ENCODE peak calls at places on chromosome 20, in seven cellular contexts. J is endothelial cell; V is activated CD8-positive, alpha-beta T cell treated with anti-CD3 and anti-CD28 coated beads for 36 hours; H is colonic mucosa; A is RPMI8226; Z is esophagus squamous epithelium; W is activated naive CD8-positive, alpha-beta T cell treated with anti-CD3 and anti-CD28 coated beads for 36 hours. X is an unnamed sample.
A peak's percentile ranks its signal among the peaks of the same experiment; 100 is the strongest.

GRCh38 chr20:64279826-64280459 is 24.4 kb downstream of the PCMTD2 start:
- DNase-seq in J (no peak), V (peak; percentile 25), H (no peak), A (no peak), Z (no peak), W (no peak), X (no peak)

GRCh38 chr20:51586005-51586440 is 43.5 kb upstream of the NFATC2 start:
- DNase-seq in J (no peak), V (no peak), H (no peak), A (no peak), Z (no peak), W (no peak), X (no peak)

GRCh38 chr20:10309326-10309725 is 90.7 kb downstream of the SNAP25 start:
- DNase-seq in J (no peak), V (no peak), H (no peak), A (no peak), Z (no peak), W (no peak), X (no peak)

GRCh38 chr20:36262440-36262839 is 26.2 kb downstream of the AAR2 start:
- DNase-seq in J (no peak), V (no peak), H (no peak), A (no peak), Z (no peak), W (no peak), X (no peak)

GRCh38 chr20:31862506-31862905 is 7.8 kb downstream of the DUSP15 start:
- DNase-seq in J (no peak), V (no peak), H (no peak), A (no peak), Z (no peak), W (no peak), X (no peak)

GRCh38 chr20:41654884-41655283 is 36.7 kb upstream of the CHD6 start:
- DNase-seq in J (peak; percentile 43), V (no peak), H (no peak), A (no peak), Z (no peak), W (no peak), X (no peak)

GRCh38 chr20:45111799-45112471 is 3.0 kb downstream of the WFDC5 start:
- DNase-seq in J (no peak), V (peak; percentile 53), H (no peak), A (peak; percentile 26), Z (no peak), W (no peak), X (peak; percentile 41)

GRCh38 chr20:11777387-11777786 is 140.3 kb upstream of the BTBD3 start:
- DNase-seq in J (no peak), V (no peak), H (no peak), A (no peak), Z (no peak), W (no peak), X (no peak)

GRCh38 chr20:6120491-6120988 is 2.3 kb downstream of the FERMT1 start:
- DNase-seq in J (no peak), V (no peak), H (no peak), A (no peak), Z (no peak), W (no peak), X (no peak)

GRCh38 chr20:47487175-47487917 is 14.3 kb upstream of the NCOA3 start:
- DNase-seq in J (no peak), V (peak; percentile 84), H (no peak), A (peak; percentile 90), Z (no peak), W (peak; percentile 70), X (peak; percentile 76)

GRCh38 chr20:32316667-32317066 is 39.2 kb downstream of the KIF3B start:
- DNase-seq in J (no peak), V (no peak), H (no peak), A (no peak), Z (no peak), W (no peak), X (no peak)

GRCh38 chr20:53580376-53581111 is 13.1 kb downstream of the ZNF217 start:
- DNase-seq in J (no peak), V (no peak), H (no peak), A (no peak), Z (no peak), W (no peak), X (no peak)

GRCh38 chr20:18388860-18389259 is 78.0 kb downstream of the DZANK1 start:
- DNase-seq in J (no peak), V (no peak), H (no peak), A (no peak), Z (no peak), W (no peak), X (no peak)

GRCh38 chr20:35369804-35370203 is 42.0 kb downstream of the UQCC1 start:
- DNase-seq in J (no peak), V (no peak), H (no peak), A (no peak), Z (no peak), W (no peak), X (no peak)

GRCh38 chr20:49595811-49596545 is 28.0 kb upstream of the PTGIS start:
- DNase-seq in J (no peak), V (peak; percentile 96), H (no peak), A (no peak), Z (no peak), W (peak; percentile 86), X (no peak)

GRCh38 chr20:46346770-46347169 is 38.5 kb upstream of the CDH22 start:
- DNase-seq in J (no peak), V (no peak), H (no peak), A (no peak), Z (no peak), W (no peak), X (no peak)

GRCh38 chr20:20261159-20261558 is 106.7 kb upstream of the INSM1 start:
- DNase-seq in J (no peak), V (no peak), H (no peak), A (no peak), Z (no peak), W (no peak), X (peak; percentile 20)

GRCh38 chr20:39117486-39117885 is 155.3 kb downstream of the DHX35 start:
- DNase-seq in J (no peak), V (no peak), H (no peak), A (peak; percentile 57), Z (no peak), W (no peak), X (no peak)

GRCh38 chr20:62684986-62685385 is 23.6 kb upstream of the NTSR1 start:
- DNase-seq in J (no peak), V (no peak), H (no peak), A (no peak), Z (no peak), W (no peak), X (no peak)

GRCh38 chr20:63572788-63573738 is 976 bp downstream of the HELZ2 start:
- DNase-seq in J (peak; percentile 52), V (no peak), H (no peak), A (no peak), Z (no peak), W (no peak), X (no peak)

GRCh38 chr20:39993737-39994136 is 695.3 kb downstream of the MAFB start:
- DNase-seq in J (no peak), V (no peak), H (no peak), A (no peak), Z (no peak), W (no peak), X (no peak)

GRCh38 chr20:53033176-53033575 is 61.0 kb downstream of the TSHZ2 start:
- DNase-seq in J (no peak), V (no peak), H (no peak), A (no peak), Z (no peak), W (no peak), X (no peak)

GRCh38 chr20:53224851-53225250 is 252.7 kb downstream of the TSHZ2 start:
- DNase-seq in J (no peak), V (no peak), H (no peak), A (peak; percentile 17), Z (no peak), W (no peak), X (no peak)

GRCh38 chr20:56875052-56875663 is 246.1 kb downstream of the TFAP2C start:
- DNase-seq in J (no peak), V (no peak), H (no peak), A (peak; percentile 78), Z (no peak), W (no peak), X (no peak)

GRCh38 chr20:33561981-33562601 is 72.2 kb downstream of the CBFA2T2 start:
- DNase-seq in J (no peak), V (no peak), H (peak; percentile 92), A (peak; percentile 75), Z (no peak), W (no peak), X (no peak)

GRCh38 chr20:56826306-56826970 is 197.3 kb downstream of the TFAP2C start:
- DNase-seq in J (no peak), V (no peak), H (no peak), A (no peak), Z (no peak), W (no peak), X (no peak)

GRCh38 chr20:3612795-3613560 is 50.2 kb downstream of the GFRA4 start:
- DNase-seq in J (no peak), V (no peak), H (no peak), A (no peak), Z (no peak), W (no peak), X (no peak)

GRCh38 chr20:6959900-6960312 is 192.4 kb downstream of the BMP2 start:
- DNase-seq in J (no peak), V (no peak), H (no peak), A (no peak), Z (no peak), W (no peak), X (no peak)

GRCh38 chr20:48614593-48615274 is 213.1 kb downstream of the PREX1 start:
- DNase-seq in J (no peak), V (no peak), H (no peak), A (no peak), Z (no peak), W (no peak), X (no peak)

GRCh38 chr20:14997791-14998190 is 660.4 kb upstream of the FLRT3 start:
- DNase-seq in J (no peak), V (no peak), H (no peak), A (no peak), Z (no peak), W (no peak), X (no peak)

GRCh38 chr20:1171461-1172093 is 13.2 kb downstream of the TMEM74B start:
- DNase-seq in J (peak; percentile 60), V (peak; percentile 21), H (no peak), A (peak; percentile 33), Z (no peak), W (no peak), X (no peak)

GRCh38 chr20:57398231-57398821 is 7.1 kb downstream of the RBM38 start:
- DNase-seq in J (no peak), V (peak; percentile 97), H (peak; percentile 75), A (peak; percentile 97), Z (peak; percentile 65), W (peak; percentile 89), X (peak; percentile 92)

GRCh38 chr20:37502654-37503053 is 18.4 kb upstream of the NNAT start:
- DNase-seq in J (no peak), V (no peak), H (no peak), A (no peak), Z (no peak), W (no peak), X (no peak)

GRCh38 chr20:17967595-17968365 is 814 bp downstream of the SNX5 start:
- DNase-seq in J (no peak), V (no peak), H (peak; percentile 49), A (peak; percentile 28), Z (peak; percentile 40), W (no peak), X (peak; percentile 43)